ENCODE peak calls at places on chromosome 13, in ten cellular contexts. One of them, this sample, is unnamed.

GRCh38 chr13:111161601-111162600 is 46.8 kb downstream of the ARHGEF7 start:
- DNase-seq in Peyer's patch: no peak
- DNase-seq in breast epithelium: no peak
- DNase-seq in lower leg skin: no peak
- DNase-seq in uterus: no peak
- DNase-seq in heart left ventricle: no peak
- DNase-seq in right lobe of liver: no peak
- DNase-seq in tibial nerve: no peak
- DNase-seq in prostate gland: no peak
- DNase-seq in suprapubic skin: no peak
- DNase-seq in this sample: no peak

GRCh38 chr13:87942204-87942603 is 271.0 kb downstream of the SLITRK5 start:
- DNase-seq in Peyer's patch: no peak
- DNase-seq in breast epithelium: no peak
- DNase-seq in lower leg skin: no peak
- DNase-seq in uterus: no peak
- DNase-seq in heart left ventricle: no peak
- DNase-seq in right lobe of liver: no peak
- DNase-seq in tibial nerve: no peak
- DNase-seq in prostate gland: no peak
- DNase-seq in suprapubic skin: no peak
- DNase-seq in this sample: no peak

GRCh38 chr13:50116430-50116973 is 101.3 kb downstream of the KCNRG start:
- DNase-seq in Peyer's patch: no peak
- DNase-seq in breast epithelium: no peak
- DNase-seq in lower leg skin: no peak
- DNase-seq in uterus: no peak
- DNase-seq in heart left ventricle: no peak
- DNase-seq in right lobe of liver: no peak
- DNase-seq in tibial nerve: no peak
- DNase-seq in prostate gland: no peak
- DNase-seq in suprapubic skin: no peak
- DNase-seq in this sample: no peak

GRCh38 chr13:43880451-43880850 is 747 bp downstream of the LACC1 start:
- DNase-seq in Peyer's patch: no peak
- DNase-seq in breast epithelium: no peak
- DNase-seq in lower leg skin: no peak
- DNase-seq in uterus: no peak
- DNase-seq in heart left ventricle: no peak
- DNase-seq in right lobe of liver: no peak
- DNase-seq in tibial nerve: no peak
- DNase-seq in prostate gland: no peak
- DNase-seq in suprapubic skin: no peak
- DNase-seq in this sample: no peak

GRCh38 chr13:66563076-66563475 is 667.1 kb downstream of the PCDH9 start:
- DNase-seq in Peyer's patch: no peak
- DNase-seq in breast epithelium: no peak
- DNase-seq in lower leg skin: no peak
- DNase-seq in uterus: no peak
- DNase-seq in heart left ventricle: no peak
- DNase-seq in right lobe of liver: no peak
- DNase-seq in tibial nerve: no peak
- DNase-seq in prostate gland: no peak
- DNase-seq in suprapubic skin: no peak
- DNase-seq in this sample: no peak

GRCh38 chr13:34340534-34340933 is 522.6 kb downstream of the RFC3 start:
- DNase-seq in Peyer's patch: no peak
- DNase-seq in breast epithelium: no peak
- DNase-seq in lower leg skin: peak; percentile 89
- DNase-seq in uterus: no peak
- DNase-seq in heart left ventricle: no peak
- DNase-seq in right lobe of liver: no peak
- DNase-seq in tibial nerve: no peak
- DNase-seq in prostate gland: no peak
- DNase-seq in suprapubic skin: no peak
- DNase-seq in this sample: no peak

GRCh38 chr13:46577656-46578589 is 25.0 kb downstream of the LRCH1 start:
- DNase-seq in Peyer's patch: no peak
- DNase-seq in breast epithelium: no peak
- DNase-seq in lower leg skin: no peak
- DNase-seq in uterus: no peak
- DNase-seq in heart left ventricle: no peak
- DNase-seq in right lobe of liver: no peak
- DNase-seq in tibial nerve: no peak
- DNase-seq in prostate gland: no peak
- DNase-seq in suprapubic skin: no peak
- DNase-seq in this sample: no peak

GRCh38 chr13:97224544-97225324 is 2.6 kb downstream of the MBNL2 start:
- DNase-seq in Peyer's patch: peak; percentile 70
- DNase-seq in breast epithelium: peak; percentile 68
- DNase-seq in lower leg skin: no peak
- DNase-seq in uterus: no peak
- DNase-seq in heart left ventricle: no peak
- DNase-seq in right lobe of liver: peak; percentile 78
- DNase-seq in tibial nerve: peak; percentile 40
- DNase-seq in prostate gland: no peak
- DNase-seq in suprapubic skin: no peak
- DNase-seq in this sample: no peak

GRCh38 chr13:24148414-24149305 is 11.9 kb upstream of the SPATA13 start:
- DNase-seq in Peyer's patch: peak; percentile 83
- DNase-seq in breast epithelium: peak; percentile 84
- DNase-seq in lower leg skin: no peak
- DNase-seq in uterus: no peak
- DNase-seq in heart left ventricle: no peak
- DNase-seq in right lobe of liver: no peak
- DNase-seq in tibial nerve: no peak
- DNase-seq in prostate gland: peak; percentile 36
- DNase-seq in suprapubic skin: no peak
- DNase-seq in this sample: no peak

GRCh38 chr13:109700176-109700575 is 86.2 kb downstream of the IRS2 start:
- DNase-seq in Peyer's patch: peak; percentile 87
- DNase-seq in breast epithelium: peak; percentile 45
- DNase-seq in lower leg skin: peak; percentile 93
- DNase-seq in uterus: no peak
- DNase-seq in heart left ventricle: peak; percentile 84
- DNase-seq in right lobe of liver: no peak
- DNase-seq in tibial nerve: peak; percentile 48
- DNase-seq in prostate gland: no peak
- DNase-seq in suprapubic skin: no peak
- DNase-seq in this sample: no peak

DNA sequence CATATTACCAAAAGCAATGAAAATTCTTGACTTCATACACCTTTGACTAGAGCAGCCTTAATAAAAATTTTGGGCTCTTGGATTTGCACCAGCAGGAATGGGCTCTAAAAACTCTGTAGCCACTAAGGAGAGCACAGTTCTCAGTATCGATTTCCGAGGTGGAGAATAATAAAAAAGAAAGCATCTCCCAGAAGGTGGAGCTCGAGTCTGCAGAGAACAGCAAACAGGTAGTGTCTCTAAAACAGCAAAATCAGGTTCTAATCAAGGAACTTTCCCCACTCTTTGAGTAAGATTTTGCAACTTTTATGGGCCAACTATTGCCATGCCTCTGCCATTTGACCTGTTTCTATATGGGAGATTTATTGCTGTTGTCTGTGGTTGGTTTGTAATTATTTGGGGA is 258.7 kb upstream of the GPC6 start:
- DNase-seq in Peyer's patch: no peak
- DNase-seq in breast epithelium: no peak
- DNase-seq in lower leg skin: no peak
- DNase-seq in uterus: no peak
- DNase-seq in heart left ventricle: no peak
- DNase-seq in right lobe of liver: no peak
- DNase-seq in tibial nerve: no peak
- DNase-seq in prostate gland: no peak
- DNase-seq in suprapubic skin: no peak
- DNase-seq in this sample: no peak
- TF ChIP-seq CTCF in Peyer's patch: no peak
- TF ChIP-seq CTCF in breast epithelium: no peak
- TF ChIP-seq CTCF in lower leg skin: no peak
- TF ChIP-seq CTCF in uterus: no peak
- TF ChIP-seq CTCF in heart left ventricle: no peak
- TF ChIP-seq CTCF in right lobe of liver: peak; percentile 31
- TF ChIP-seq CTCF in tibial nerve: no peak
- TF ChIP-seq CTCF in prostate gland: no peak
- TF ChIP-seq CTCF in suprapubic skin: no peak
- TF ChIP-seq CTCF in this sample: no peak

GRCh38 chr13:51538626-51539179 is 45.6 kb upstream of the WDFY2 start:
- DNase-seq in Peyer's patch: no peak
- DNase-seq in breast epithelium: no peak
- DNase-seq in lower leg skin: no peak
- DNase-seq in uterus: no peak
- DNase-seq in heart left ventricle: no peak
- DNase-seq in right lobe of liver: no peak
- DNase-seq in tibial nerve: no peak
- DNase-seq in prostate gland: no peak
- DNase-seq in suprapubic skin: no peak
- DNase-seq in this sample: no peak

GRCh38 chr13:51539887-51540286 is 44.4 kb upstream of the WDFY2 start:
- DNase-seq in Peyer's patch: no peak
- DNase-seq in breast epithelium: no peak
- DNase-seq in lower leg skin: no peak
- DNase-seq in uterus: no peak
- DNase-seq in heart left ventricle: no peak
- DNase-seq in right lobe of liver: no peak
- DNase-seq in tibial nerve: no peak
- DNase-seq in prostate gland: no peak
- DNase-seq in suprapubic skin: no peak
- DNase-seq in this sample: no peak

GRCh38 chr13:51532736-51533197 is 51.5 kb upstream of the WDFY2 start:
- DNase-seq in Peyer's patch: no peak
- DNase-seq in breast epithelium: no peak
- DNase-seq in lower leg skin: no peak
- DNase-seq in uterus: no peak
- DNase-seq in heart left ventricle: no peak
- DNase-seq in right lobe of liver: no peak
- DNase-seq in tibial nerve: no peak
- DNase-seq in prostate gland: no peak
- DNase-seq in suprapubic skin: no peak
- DNase-seq in this sample: no peak

DNA sequence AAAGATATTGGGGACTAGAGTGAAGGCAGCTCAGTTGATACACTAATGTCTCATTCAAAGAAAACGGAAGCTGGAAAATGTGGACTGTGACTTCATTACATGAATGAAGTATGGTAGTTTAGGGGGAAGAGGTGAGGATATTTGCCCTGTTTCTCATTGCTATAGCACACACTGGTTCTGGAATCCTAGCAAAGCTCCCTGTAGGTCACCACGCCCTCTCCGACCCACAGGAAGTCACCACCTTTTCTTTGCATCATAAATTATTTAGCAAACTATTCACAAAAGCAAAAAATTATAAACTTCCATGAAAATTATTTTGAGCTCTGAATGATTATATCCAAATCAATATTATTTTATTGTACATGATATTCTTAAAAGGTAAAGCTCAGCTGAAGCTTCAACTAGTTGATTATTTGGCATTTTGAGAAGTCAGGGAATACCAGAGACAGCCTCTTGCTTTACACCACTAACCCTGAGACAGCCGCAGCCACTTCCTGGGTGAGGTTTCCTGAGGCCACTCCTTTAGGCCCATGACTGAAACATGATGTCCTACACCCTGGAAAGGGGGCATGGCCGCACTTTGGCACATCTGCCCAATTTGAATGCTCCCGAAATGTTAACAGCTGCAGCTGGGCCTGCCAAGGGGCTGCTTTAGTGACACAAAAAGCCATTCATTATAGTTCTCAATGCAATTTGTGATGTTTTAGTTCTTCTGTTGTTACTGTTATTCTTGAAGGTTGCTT is 50.0 kb upstream of the WDFY2 start:
- DNase-seq in Peyer's patch: peak; percentile 62
- DNase-seq in breast epithelium: no peak
- DNase-seq in lower leg skin: no peak
- DNase-seq in uterus: no peak
- DNase-seq in heart left ventricle: peak; percentile 27
- DNase-seq in right lobe of liver: no peak
- DNase-seq in tibial nerve: peak; percentile 19
- DNase-seq in prostate gland: no peak
- DNase-seq in suprapubic skin: no peak
- DNase-seq in this sample: no peak
- TF ChIP-seq POLR2A in Peyer's patch: no peak
- TF ChIP-seq POLR2A in breast epithelium: no peak
- TF ChIP-seq POLR2A in lower leg skin: no peak
- TF ChIP-seq POLR2A in uterus: no peak
- TF ChIP-seq POLR2A in heart left ventricle: no peak
- TF ChIP-seq POLR2A in right lobe of liver: no peak
- TF ChIP-seq POLR2A in tibial nerve: no peak
- TF ChIP-seq POLR2A in prostate gland: no peak
- TF ChIP-seq POLR2A in suprapubic skin: no peak
- TF ChIP-seq POLR2A in this sample: no peak

DNA sequence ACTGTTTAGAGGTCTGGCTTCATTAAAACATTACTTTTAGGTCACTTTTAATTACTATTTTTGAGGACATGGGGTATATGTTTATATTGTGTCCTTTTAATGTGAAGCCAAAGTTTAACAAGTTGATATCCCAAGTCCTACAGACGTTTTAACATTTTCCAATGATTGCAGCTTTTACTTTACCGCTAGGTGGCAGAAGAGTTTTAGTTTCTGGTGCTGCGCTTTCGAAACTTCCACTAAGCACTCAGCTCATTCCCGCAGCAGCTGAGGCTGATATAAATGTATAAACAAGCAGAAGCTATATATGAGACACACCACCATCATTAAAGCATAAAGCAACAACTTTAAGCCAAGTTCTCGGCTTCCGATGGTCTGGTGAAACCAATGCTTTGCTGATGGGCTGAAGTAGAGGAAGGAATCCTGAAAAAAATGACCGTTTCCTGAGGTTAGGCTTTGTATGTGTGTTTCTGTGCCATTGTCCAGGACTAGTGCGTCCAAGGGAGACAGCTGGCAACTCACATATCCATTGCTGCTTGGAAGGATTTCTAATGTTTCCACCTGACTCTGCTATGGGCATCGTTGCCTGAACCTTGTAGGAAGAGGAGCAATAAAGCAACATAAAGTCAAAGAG is 753.9 kb downstream of the OLFM4 start:
- DNase-seq in Peyer's patch: no peak
- DNase-seq in breast epithelium: peak; percentile 17
- DNase-seq in lower leg skin: no peak
- DNase-seq in uterus: no peak
- DNase-seq in heart left ventricle: no peak
- DNase-seq in right lobe of liver: no peak
- DNase-seq in tibial nerve: peak; percentile 21
- DNase-seq in prostate gland: peak; percentile 46
- DNase-seq in suprapubic skin: no peak
- DNase-seq in this sample: no peak
- H3K4me3 ChIP-seq in Peyer's patch: no peak overlapping the region
- H3K4me3 ChIP-seq in breast epithelium: peak overlapping the region; percentile 25
- H3K4me3 ChIP-seq in lower leg skin: no peak overlapping the region
- H3K4me3 ChIP-seq in uterus: no peak overlapping the region
- H3K4me3 ChIP-seq in heart left ventricle: peak overlapping the region; percentile 37
- H3K4me3 ChIP-seq in right lobe of liver: no peak overlapping the region
- H3K4me3 ChIP-seq in tibial nerve: no peak overlapping the region
- H3K4me3 ChIP-seq in prostate gland: no peak overlapping the region
- H3K4me3 ChIP-seq in suprapubic skin: peak overlapping the region; percentile 7
- H3K4me3 ChIP-seq in this sample: no peak overlapping the region

DNA sequence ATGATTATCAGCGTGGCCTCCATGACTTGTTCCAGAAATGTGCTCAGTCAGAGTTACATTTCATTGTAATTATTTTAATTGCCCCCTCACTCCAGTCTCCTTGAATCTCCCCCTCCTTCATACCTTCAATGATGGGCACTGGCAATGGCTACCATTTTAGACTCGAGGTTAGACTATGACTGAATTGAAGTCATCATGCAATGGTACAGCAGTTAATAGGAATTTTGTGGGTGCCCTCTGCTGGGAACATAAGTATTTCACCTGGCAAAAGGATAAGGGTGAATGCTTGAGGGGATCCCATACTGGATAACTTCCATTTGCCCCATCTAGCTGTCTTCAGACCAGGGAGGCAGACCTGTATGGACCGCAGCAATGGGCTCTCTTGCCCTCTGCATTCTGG is 32.2 kb upstream of the USP12 start:
- DNase-seq in Peyer's patch: no peak
- DNase-seq in breast epithelium: no peak
- DNase-seq in lower leg skin: no peak
- DNase-seq in uterus: no peak
- DNase-seq in heart left ventricle: no peak
- DNase-seq in right lobe of liver: no peak
- DNase-seq in tibial nerve: peak; percentile 15
- DNase-seq in prostate gland: no peak
- DNase-seq in suprapubic skin: no peak
- DNase-seq in this sample: no peak
- TF ChIP-seq CTCF in Peyer's patch: no peak
- TF ChIP-seq CTCF in breast epithelium: peak; percentile 9
- TF ChIP-seq CTCF in lower leg skin: no peak
- TF ChIP-seq CTCF in uterus: no peak
- TF ChIP-seq CTCF in heart left ventricle: peak; percentile 33
- TF ChIP-seq CTCF in right lobe of liver: peak; percentile 46
- TF ChIP-seq CTCF in tibial nerve: no peak
- TF ChIP-seq CTCF in prostate gland: no peak
- TF ChIP-seq CTCF in suprapubic skin: no peak
- TF ChIP-seq CTCF in this sample: no peak